ENCODE peak calls at places on chromosome 17, in four cellular contexts. One of them, this sample, is unnamed.

GRCh38 chr17:32929288-32929574 is 1.3 kb downstream of the TMEM98 start:
- DNase-seq in HCT116: no peak
- DNase-seq in HepG2: no peak
- DNase-seq in K562: no peak
- DNase-seq in this sample: no peak

GRCh38 chr17:68451650-68452354 is 5.5 kb downstream of the WIPI1 start:
- DNase-seq in HCT116: no peak
- DNase-seq in HepG2: peak; percentile 61
- DNase-seq in K562: no peak
- DNase-seq in this sample: no peak

GRCh38 chr17:45406107-45406506 is 26.6 kb downstream of the ARHGAP27 start:
- DNase-seq in HCT116: no peak
- DNase-seq in HepG2: no peak
- DNase-seq in K562: no peak
- DNase-seq in this sample: no peak

GRCh38 chr17:50953831-50954601 is 87.9 kb upstream of the TOB1 start:
- DNase-seq in HCT116: no peak
- DNase-seq in HepG2: no peak
- DNase-seq in K562: no peak
- DNase-seq in this sample: no peak

GRCh38 chr17:78779848-78780247 is 2.2 kb downstream of the CYTH1 start:
- DNase-seq in HCT116: no peak
- DNase-seq in HepG2: no peak
- DNase-seq in K562: no peak
- DNase-seq in this sample: no peak

GRCh38 chr17:58060596-58061191 is 22.5 kb upstream of the DYNLL2 start:
- DNase-seq in HCT116: no peak
- DNase-seq in HepG2: no peak
- DNase-seq in K562: no peak
- DNase-seq in this sample: no peak

GRCh38 chr17:79005063-79005861 is 4.3 kb downstream of the CANT1 start:
- DNase-seq in HCT116: no peak
- DNase-seq in HepG2: no peak
- DNase-seq in K562: no peak
- DNase-seq in this sample: no peak

GRCh38 chr17:1455291-1455747 is 713 bp downstream of the CRK start:
- DNase-seq in HCT116: no peak
- DNase-seq in HepG2: peak; percentile 62
- DNase-seq in K562: peak; percentile 68
- DNase-seq in this sample: no peak

GRCh38 chr17:8875957-8876356 is 8.5 kb upstream of the PIK3R6 start:
- DNase-seq in HCT116: no peak
- DNase-seq in HepG2: no peak
- DNase-seq in K562: no peak
- DNase-seq in this sample: no peak

GRCh38 chr17:229945-230235 is 48.4 kb upstream of the DOC2B start:
- DNase-seq in HCT116: no peak
- DNase-seq in HepG2: no peak
- DNase-seq in K562: no peak
- DNase-seq in this sample: no peak

GRCh38 chr17:35460354-35460851 is 11.8 kb upstream of the SLFN13 start:
- DNase-seq in HCT116: peak; percentile 15
- DNase-seq in HepG2: no peak
- DNase-seq in K562: peak; percentile 35
- DNase-seq in this sample: no peak

GRCh38 chr17:8679136-8679535 is 48.6 kb upstream of the MYH10 start:
- DNase-seq in HCT116: no peak
- DNase-seq in HepG2: no peak
- DNase-seq in K562: no peak
- DNase-seq in this sample: no peak

GRCh38 chr17:63476494-63476856 is 386 bp upstream of the ACE start:
- DNase-seq in HCT116: no peak
- DNase-seq in HepG2: no peak
- DNase-seq in K562: peak; percentile 53
- DNase-seq in this sample: no peak

GRCh38 chr17:31392002-31392855 is 754 bp downstream of the RAB11FIP4 start:
- DNase-seq in HCT116: no peak
- DNase-seq in HepG2: no peak
- DNase-seq in K562: no peak
- DNase-seq in this sample: no peak

GRCh38 chr17:75087558-75088453 is at the start of gene SLC16A5:
- DNase-seq in HCT116: peak; percentile 84
- DNase-seq in HepG2: peak; percentile 91
- DNase-seq in K562: peak; percentile 85
- DNase-seq in this sample: no peak

GRCh38 chr17:53093386-53093785 is 729.3 kb upstream of the KIF2B start:
- DNase-seq in HCT116: no peak
- DNase-seq in HepG2: no peak
- DNase-seq in K562: no peak
- DNase-seq in this sample: no peak

GRCh38 chr17:62824290-62825135 is 16.4 kb upstream of the MARCHF10 start:
- DNase-seq in HCT116: peak; percentile 56
- DNase-seq in HepG2: peak; percentile 49
- DNase-seq in K562: no peak
- DNase-seq in this sample: no peak

GRCh38 chr17:42894283-42895184 is 6.1 kb upstream of the G6PC1 start:
- DNase-seq in HCT116: no peak
- DNase-seq in HepG2: peak; percentile 79
- DNase-seq in K562: no peak
- DNase-seq in this sample: no peak

GRCh38 chr17:57612202-57613071 is 132.7 kb downstream of the CCDC182 start:
- DNase-seq in HCT116: no peak
- DNase-seq in HepG2: peak; percentile 27
- DNase-seq in K562: peak; percentile 53
- DNase-seq in this sample: no peak

GRCh38 chr17:29237476-29238132 is 9.1 kb upstream of the CRYBA1 start:
- DNase-seq in HCT116: peak; percentile 51
- DNase-seq in HepG2: no peak
- DNase-seq in K562: peak; percentile 30
- DNase-seq in this sample: no peak

GRCh38 chr17:67911038-67911782 is 85.1 kb downstream of the C17orf58 start:
- DNase-seq in HCT116: no peak
- DNase-seq in HepG2: no peak
- DNase-seq in K562: no peak
- DNase-seq in this sample: no peak

GRCh38 chr17:63688396-63689020 is 11.4 kb downstream of the LIMD2 start:
- DNase-seq in HCT116: no peak
- DNase-seq in HepG2: no peak
- DNase-seq in K562: no peak
- DNase-seq in this sample: no peak

GRCh38 chr17:68621065-68621464 is 19.9 kb upstream of the FAM20A start:
- DNase-seq in HCT116: no peak
- DNase-seq in HepG2: no peak
- DNase-seq in K562: no peak
- DNase-seq in this sample: no peak

GRCh38 chr17:75889454-75889853 is 7.3 kb downstream of the TRIM65 start:
- DNase-seq in HCT116: no peak
- DNase-seq in HepG2: no peak
- DNase-seq in K562: no peak
- DNase-seq in this sample: no peak

GRCh38 chr17:31095239-31096105 is 695 bp downstream of the NF1 start:
- DNase-seq in HCT116: no peak
- DNase-seq in HepG2: peak; percentile 7
- DNase-seq in K562: peak; percentile 66
- DNase-seq in this sample: no peak

GRCh38 chr17:79049821-79050220 is 24.8 kb upstream of the ENGASE start:
- DNase-seq in HCT116: no peak
- DNase-seq in HepG2: no peak
- DNase-seq in K562: no peak
- DNase-seq in this sample: no peak

GRCh38 chr17:37385439-37385990 is 9.7 kb downstream of the C17orf78 start:
- DNase-seq in HCT116: no peak
- DNase-seq in HepG2: no peak
- DNase-seq in K562: no peak
- DNase-seq in this sample: no peak

GRCh38 chr17:31678431-31678830 is 180.6 kb downstream of the COPRS start:
- DNase-seq in HCT116: no peak
- DNase-seq in HepG2: no peak
- DNase-seq in K562: no peak
- DNase-seq in this sample: no peak

GRCh38 chr17:4551796-4552525 is 3.2 kb downstream of the MYBBP1A start:
- DNase-seq in HCT116: no peak
- DNase-seq in HepG2: no peak
- DNase-seq in K562: no peak
- DNase-seq in this sample: no peak

GRCh38 chr17:4549781-4550533 is 5.2 kb downstream of the MYBBP1A start:
- DNase-seq in HCT116: no peak
- DNase-seq in HepG2: no peak
- DNase-seq in K562: no peak
- DNase-seq in this sample: no peak

GRCh38 chr17:4551141-4551540 is 4.0 kb downstream of the MYBBP1A start:
- DNase-seq in HCT116: no peak
- DNase-seq in HepG2: peak; percentile 41
- DNase-seq in K562: no peak
- DNase-seq in this sample: no peak

GRCh38 chr17:4548721-4549531 is 6.3 kb downstream of the MYBBP1A start:
- DNase-seq in HCT116: no peak
- DNase-seq in HepG2: no peak
- DNase-seq in K562: no peak
- DNase-seq in this sample: no peak

DNA sequence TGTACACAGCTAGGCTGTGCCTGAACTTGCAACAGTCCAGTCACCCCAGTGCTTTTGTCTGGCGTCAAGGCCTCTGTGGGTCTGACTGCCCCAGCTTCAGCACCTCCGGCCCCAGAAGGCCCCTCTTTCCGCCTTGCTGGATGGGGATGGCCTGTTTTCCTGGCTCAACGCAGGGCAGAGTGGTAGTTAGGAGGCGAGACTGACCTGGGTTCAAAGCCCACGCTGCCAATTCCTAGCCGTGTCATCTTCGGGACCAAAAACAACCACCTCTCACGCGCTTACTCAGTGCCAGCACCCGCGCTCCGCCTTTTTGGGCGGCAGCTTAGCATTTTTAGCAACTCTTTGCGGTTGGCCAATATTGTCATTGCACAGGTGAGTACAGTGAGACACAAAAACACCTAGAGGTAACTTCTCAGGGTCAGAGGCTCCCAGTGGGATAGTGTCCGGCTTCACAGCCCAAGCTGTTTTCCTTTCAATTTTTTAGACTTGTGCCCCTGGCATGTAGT is 4.6 kb downstream of the MYBBP1A start:
- DNase-seq in HCT116: no peak
- DNase-seq in HepG2: no peak
- DNase-seq in K562: no peak
- DNase-seq in this sample: no peak
- H3K36me3 ChIP-seq in HCT116: peaks cover 84% of the 10 kb centered on the region
- H3K36me3 ChIP-seq in HepG2: peaks cover 76% of the 10 kb centered on the region
- H3K36me3 ChIP-seq in K562: peaks cover 81% of the 10 kb centered on the region
- H3K36me3 ChIP-seq in this sample: peaks cover 2% of the 10 kb centered on the region

GRCh38 chr17:77692571-77693161 is 265.8 kb upstream of the TNRC6C start:
- DNase-seq in HCT116: no peak
- DNase-seq in HepG2: no peak
- DNase-seq in K562: no peak
- DNase-seq in this sample: no peak
- TF ChIP-seq TCF7L2 in HCT116: no peak
- TF ChIP-seq TCF7L2 in HepG2: no peak
- TF ChIP-seq TCF7L2 in K562: no peak
- TF ChIP-seq TCF7L2 in this sample: no peak

GRCh38 chr17:82497483-82498405 is 21.8 kb upstream of the FOXK2 start:
- DNase-seq in HCT116: no peak
- DNase-seq in HepG2: no peak
- DNase-seq in K562: peak; percentile 69
- DNase-seq in this sample: no peak
- H3K27ac ChIP-seq in HCT116: no peak overlapping the region
- H3K27ac ChIP-seq in HepG2: no peak overlapping the region
- H3K27ac ChIP-seq in K562: peak overlapping the region; percentile 81
- H3K27ac ChIP-seq in this sample: peak overlapping the region; percentile 85

GRCh38 chr17:49616546-49617205 is 41.0 kb downstream of the NXPH3 start:
- DNase-seq in HCT116: no peak
- DNase-seq in HepG2: no peak
- DNase-seq in K562: no peak
- DNase-seq in this sample: no peak
- H3K36me3 ChIP-seq in HCT116: peaks cover 35% of the 10 kb centered on the region
- H3K36me3 ChIP-seq in HepG2: peaks cover 62% of the 10 kb centered on the region
- H3K36me3 ChIP-seq in K562: peaks cover 78% of the 10 kb centered on the region
- H3K36me3 ChIP-seq in this sample: peaks cover 12% of the 10 kb centered on the region

GRCh38 chr17:7023576-7024401 is 939 bp downstream of the BCL6B start:
- DNase-seq in HCT116: peak; percentile 86
- DNase-seq in HepG2: no peak
- DNase-seq in K562: peak; percentile 91
- DNase-seq in this sample: no peak
- TF ChIP-seq TCF7L2 in HCT116: no peak
- TF ChIP-seq TCF7L2 in HepG2: no peak
- TF ChIP-seq TCF7L2 in K562: no peak
- TF ChIP-seq TCF7L2 in this sample: no peak

DNA sequence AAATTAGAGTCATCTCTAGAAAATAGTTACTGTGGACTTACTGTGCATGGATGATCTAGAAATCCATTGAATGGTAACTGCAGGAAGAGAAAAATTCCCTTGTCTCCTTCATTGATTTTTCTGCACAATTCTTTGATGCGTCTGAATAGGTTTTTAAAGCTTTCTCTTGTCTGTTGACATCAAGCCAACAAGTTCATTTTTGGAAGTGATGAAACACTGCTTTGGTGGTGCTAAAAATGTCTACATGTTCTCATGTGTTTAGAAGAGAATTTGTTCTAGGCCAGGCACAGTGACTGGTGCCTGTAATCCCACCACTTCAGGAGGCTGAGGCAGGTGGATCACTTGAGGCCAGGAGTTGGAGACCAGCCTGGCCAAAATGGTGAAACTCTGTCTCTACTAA is 57.1 kb upstream of the AXIN2 start:
- DNase-seq in HCT116: no peak
- DNase-seq in HepG2: no peak
- DNase-seq in K562: no peak
- DNase-seq in this sample: no peak
- H3K27ac ChIP-seq in HCT116: no peak overlapping the region
- H3K27ac ChIP-seq in HepG2: no peak overlapping the region
- H3K27ac ChIP-seq in K562: no peak overlapping the region
- H3K27ac ChIP-seq in this sample: no peak overlapping the region

DNA sequence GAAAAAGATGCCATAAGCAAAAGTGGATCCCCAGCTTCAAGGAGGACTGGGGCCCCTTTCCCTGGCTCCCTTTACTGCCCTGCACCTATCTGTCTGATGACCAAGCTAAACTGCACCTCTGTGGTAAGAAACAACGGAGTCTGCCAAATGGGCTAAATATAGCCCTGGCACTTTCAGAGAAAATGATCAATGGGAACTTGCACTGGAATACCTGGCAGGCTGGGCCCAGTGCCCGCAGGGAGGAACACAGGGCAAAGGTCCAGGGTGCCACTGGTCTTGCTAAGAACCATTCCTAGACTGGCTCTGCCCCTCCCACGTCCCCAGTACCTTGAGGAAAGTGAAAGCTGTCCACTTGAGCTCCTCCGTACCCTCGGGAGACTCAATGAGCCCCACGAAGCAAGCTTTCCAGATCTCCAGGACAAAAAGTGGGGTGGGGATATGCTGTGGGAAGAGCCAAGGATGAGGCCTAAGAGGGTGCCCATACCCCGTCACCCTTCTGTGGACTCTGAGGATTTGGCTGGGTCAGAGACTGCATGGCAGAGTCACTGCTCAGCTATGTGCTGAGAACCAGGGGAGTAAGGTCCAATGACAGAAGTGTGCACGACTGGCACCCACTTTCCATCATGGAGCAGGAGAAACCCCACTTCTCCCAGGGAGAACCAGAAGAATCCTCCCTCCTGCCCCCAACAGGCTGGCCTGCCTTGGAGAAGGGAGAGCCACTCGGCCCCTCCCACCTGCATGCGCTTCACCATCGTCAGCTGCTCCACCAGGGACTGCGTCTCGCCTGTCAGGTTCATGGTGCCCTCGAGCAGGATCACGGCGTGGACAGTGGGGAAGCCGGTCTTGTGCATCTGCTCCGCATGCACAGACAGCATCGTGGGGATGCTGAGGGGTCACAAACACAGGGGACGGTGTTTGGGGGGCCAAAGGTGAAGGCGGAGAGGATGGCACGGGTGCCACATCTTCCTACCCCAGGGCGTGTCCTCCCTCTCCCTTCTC is 17.4 kb downstream of the CSF3 start:
- DNase-seq in HCT116: no peak
- DNase-seq in HepG2: no peak
- DNase-seq in K562: no peak
- DNase-seq in this sample: no peak
- H3K36me3 ChIP-seq in HCT116: peaks cover 22% of the 10 kb centered on the region
- H3K36me3 ChIP-seq in HepG2: peaks cover 75% of the 10 kb centered on the region
- H3K36me3 ChIP-seq in K562: peaks cover 78% of the 10 kb centered on the region
- H3K36me3 ChIP-seq in this sample: peaks cover 3% of the 10 kb centered on the region